ENCODE peak calls at places on chromosomes 3 and 15, in five cellular contexts. D is GM12878, Z is H1, T is K562, O is HepG2. G is an unnamed sample.

GRCh38 chr15:41789237-41789636 is 15.0 kb downstream of the MAPKBP1 start:
- DNase-seq in O (no peak), Z (no peak), T (peak; percentile 51), D (no peak), G (no peak)

GRCh38 chr3:12286927-12287726 is 1.7 kb upstream of the PPARG start:
- DNase-seq in D (no peak), Z (no peak), T (no peak), O (no peak), G (no peak)

GRCh38 chr3:57152761-57153160 is 12.4 kb downstream of the IL17RD start:
- DNase-seq in T (no peak), Z (no peak), O (no peak), D (no peak), G (no peak)

GRCh38 chr3:191239439-191240035 is 40.5 kb downstream of the OSTN start:
- DNase-seq in D (no peak), O (no peak), T (no peak), Z (no peak), G (no peak)

GRCh38 chr3:196274585-196274984 is 12.9 kb downstream of the PCYT1A start:
- DNase-seq in O (no peak), T (peak; percentile 84), D (peak; percentile 84), Z (no peak), G (no peak)

GRCh38 chr3:4520013-4520881 is 27.1 kb downstream of the ITPR1 start:
- DNase-seq in T (peak; percentile 36), D (no peak), Z (no peak), O (no peak), G (no peak)

GRCh38 chr3:117719316-117719926 is 1009.8 kb downstream of the TUSC7 start:
- DNase-seq in O (peak; percentile 8), T (peak; percentile 1), Z (no peak), D (no peak), G (peak; percentile 0)

GRCh38 chr3:36918050-36918449 is 26.8 kb downstream of the TRANK1 start:
- DNase-seq in O (no peak), T (no peak), D (peak; percentile 48), Z (no peak), G (no peak)

GRCh38 chr3:170766253-170766652 is 103.7 kb downstream of the RPL22L1 start:
- DNase-seq in Z (no peak), T (no peak), D (no peak), O (no peak), G (no peak)

GRCh38 chr15:98144388-98144787 is 183.9 kb downstream of the ARRDC4 start:
- DNase-seq in D (no peak), O (no peak), T (no peak), Z (no peak), G (no peak)

GRCh38 chr15:85002517-85002916 is 20.9 kb downstream of the PDE8A start:
- DNase-seq in O (no peak), T (no peak), Z (no peak), D (no peak), G (no peak)

GRCh38 chr3:109921509-109921908 is 584.2 kb upstream of the DPPA4 start:
- DNase-seq in D (no peak), Z (no peak), T (no peak), O (no peak), G (no peak)

GRCh38 chr15:81088496-81088895 is 45.6 kb upstream of the CFAP161 start:
- DNase-seq in O (no peak), T (no peak), D (no peak), Z (no peak), G (no peak)

GRCh38 chr3:9898467-9899229 is 4.0 kb upstream of the IL17RE start:
- DNase-seq in O (peak; percentile 56), T (peak; percentile 44), D (no peak), Z (no peak), G (no peak)

GRCh38 chr3:48694610-48695051 is 8.9 kb upstream of the NCKIPSD start:
- DNase-seq in Z (no peak), D (no peak), T (no peak), O (no peak), G (peak; percentile 32)

GRCh38 chr3:23916152-23916885 is 471 bp downstream of the NKIRAS1 start:
- DNase-seq in O (no peak), T (no peak), D (no peak), Z (no peak), G (no peak)

GRCh38 chr3:64144241-64144900 is 80.9 kb downstream of the PRICKLE2 start:
- DNase-seq in T (no peak), Z (no peak), O (no peak), D (no peak), G (no peak)
- TF ChIP-seq JUND in T (no peak), Z (no peak), O (no peak), D (no peak), G (no peak)

GRCh38 chr3:150495563-150496168 is 50.6 kb downstream of the SERP1 start:
- DNase-seq in O (peak; percentile 32), D (no peak), Z (no peak), T (peak; percentile 72), G (peak; percentile 35)

GRCh38 chr3:150503402-150504099 is 42.7 kb downstream of the SERP1 start:
- DNase-seq in Z (no peak), D (no peak), T (peak; percentile 25), O (no peak), G (no peak)

GRCh38 chr3:150495149-150495548 is 51.1 kb downstream of the SERP1 start:
- DNase-seq in T (peak; percentile 57), O (no peak), D (no peak), Z (no peak), G (no peak)

DNA sequence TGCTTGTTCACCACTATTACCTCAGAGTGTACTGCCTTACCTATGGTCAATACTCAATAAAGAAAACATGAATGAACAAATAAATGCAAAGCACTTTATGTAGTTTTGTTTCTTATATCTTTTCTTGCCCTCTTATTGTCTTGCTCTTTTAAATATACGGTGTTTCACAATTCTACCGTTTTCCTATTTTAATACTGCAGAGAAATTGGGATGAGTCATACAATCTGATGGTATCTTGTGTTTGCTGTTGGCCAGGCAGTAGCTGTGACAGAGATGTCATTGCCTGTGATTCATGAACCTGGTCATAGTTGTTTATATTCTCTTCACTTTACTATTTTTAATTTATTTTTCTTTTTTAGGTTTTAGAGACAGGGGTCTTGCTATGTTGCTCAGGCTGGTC is 48.3 kb downstream of the SERP1 start:
- DNase-seq in D (no peak), Z (no peak), O (no peak), T (peak; percentile 50), G (no peak)
- TF ChIP-seq ATF3 in D (no peak), Z (no peak), O (no peak), T (peak; percentile 63), G (no peak)

GRCh38 chr3:129017531-129017899 is 16.4 kb downstream of the EFCC1 start:
- DNase-seq in D (no peak), T (no peak), Z (no peak), O (no peak), G (no peak)

GRCh38 chr3:129015388-129016105 is 14.4 kb downstream of the EFCC1 start:
- DNase-seq in T (peak; percentile 69), O (no peak), Z (no peak), D (no peak), G (no peak)

GRCh38 chr3:129016725-129017530 is 15.8 kb downstream of the EFCC1 start:
- DNase-seq in T (peak; percentile 83), O (no peak), Z (no peak), D (no peak), G (no peak)

GRCh38 chr3:129014793-129015345 is 13.8 kb downstream of the EFCC1 start:
- DNase-seq in T (no peak), Z (no peak), D (no peak), O (no peak), G (no peak)

DNA sequence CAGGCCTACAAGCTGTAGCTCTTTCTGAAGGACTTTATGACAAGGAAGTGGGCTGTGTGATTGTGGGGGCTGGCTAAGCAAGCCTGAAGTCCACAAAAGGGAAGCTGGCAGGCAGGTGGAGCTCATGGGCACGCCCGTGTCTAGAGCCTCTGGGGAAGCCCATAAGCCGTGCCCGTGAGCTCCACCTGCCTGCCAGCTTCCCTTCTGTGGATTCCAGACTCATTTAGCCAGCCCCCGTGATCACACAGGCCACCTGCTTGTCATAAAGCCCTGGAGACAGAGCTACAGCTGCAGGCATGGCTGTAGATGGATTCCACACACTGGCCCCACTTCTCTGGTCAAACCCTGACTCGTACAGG is 15.2 kb downstream of the EFCC1 start:
- DNase-seq in Z (no peak), O (peak; percentile 39), D (no peak), T (no peak), G (no peak)
- TF ChIP-seq RAD21 in Z (no peak), O (no peak), D (no peak), T (no peak), G (no peak)

DNA sequence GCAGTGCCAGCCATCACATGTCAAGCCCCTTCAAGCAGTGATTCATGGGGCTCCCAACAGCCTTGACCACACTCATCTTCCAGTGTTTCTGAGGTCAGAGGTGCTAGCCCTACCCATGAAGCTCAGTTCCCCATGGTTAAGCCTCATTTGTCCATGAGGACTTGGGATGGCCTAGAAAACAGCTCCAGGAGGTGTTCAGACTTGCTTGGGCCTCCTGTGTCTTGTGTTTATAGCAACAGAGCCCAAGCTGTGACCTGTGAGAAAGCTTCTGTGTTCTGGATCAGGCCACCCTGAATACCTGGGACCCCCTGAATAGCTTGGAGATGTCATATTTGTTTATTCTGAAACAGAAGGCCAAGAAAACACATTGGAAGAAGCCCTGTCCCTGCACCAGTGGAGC is 36.7 kb downstream of the LARP6 start:
- DNase-seq in T (no peak), O (no peak), Z (no peak), D (no peak), G (no peak)
- TF ChIP-seq JUND in T (no peak), O (no peak), Z (no peak), D (no peak), G (no peak)

GRCh38 chr3:60742606-60743145 is 508.6 kb downstream of the FHIT start:
- DNase-seq in O (peak; percentile 25), Z (peak; percentile 61), D (no peak), T (peak; percentile 6), G (no peak)
- TF ChIP-seq ATF3 in O (no peak), Z (no peak), D (no peak), T (no peak), G (no peak)

GRCh38 chr3:38579146-38579545 is 70.3 kb downstream of the SCN5A start:
- DNase-seq in Z (no peak), D (no peak), O (peak; percentile 18), T (no peak), G (no peak)
- TF ChIP-seq RAD21 in Z (peak; percentile 21), D (no peak), O (no peak), T (no peak), G (no peak)

GRCh38 chr3:55156851-55157650 is 229.2 kb upstream of the LRTM1 start:
- DNase-seq in D (no peak), Z (no peak), T (no peak), O (no peak), G (no peak)
- TF ChIP-seq JUND in D (no peak), Z (no peak), T (no peak), O (no peak), G (no peak)

GRCh38 chr15:35484231-35484945 is 61.6 kb downstream of the DPH6 start:
- DNase-seq in Z (no peak), D (no peak), T (no peak), O (no peak), G (no peak)

GRCh38 chr15:35485411-35485810 is 60.6 kb downstream of the DPH6 start:
- DNase-seq in D (no peak), T (no peak), Z (no peak), O (no peak), G (no peak)

GRCh38 chr15:35479423-35479822 is 66.5 kb downstream of the DPH6 start:
- DNase-seq in T (no peak), D (no peak), O (no peak), Z (no peak), G (no peak)

GRCh38 chr15:35481064-35481463 is 64.9 kb downstream of the DPH6 start:
- DNase-seq in O (no peak), D (no peak), T (no peak), Z (no peak), G (no peak)

GRCh38 chr15:35481992-35482391 is 64.0 kb downstream of the DPH6 start:
- DNase-seq in O (no peak), D (no peak), T (peak; percentile 34), Z (peak; percentile 1), G (peak; percentile 85)
- TF ChIP-seq ATF3 in O (no peak), D (no peak), T (no peak), Z (no peak), G (no peak)